ENCODE peak calls at places on chromosomes 13 and 19, in eight cellular contexts. I is HCT116, O is upper lobe of left lung, L is HepG2, R is K562, M is GM12878, F is Panc1, X is GM23338. Y is an unnamed sample.

GRCh38 chr19:46962030-46962570 is 57.5 kb upstream of the NPAS1 start:
- ATAC-seq in I (no peak), O (no peak), L (no peak), R (no peak), M (no peak), F (no peak), X (no peak), Y (no peak)

GRCh38 chr19:14381689-14382474 is 638 bp downstream of the ADGRE5 start:
- ATAC-seq in I (peak), O (peak), L (peak), R (peak), M (peak), F (no peak), X (no peak), Y (no peak)

GRCh38 chr13:113792821-113793717 is 34.0 kb downstream of the TMEM255B start:
- ATAC-seq in I (no peak), O (no peak), L (peak), R (no peak), M (no peak), F (no peak), X (no peak), Y (no peak)

GRCh38 chr13:40376296-40376849 is 290.1 kb downstream of the FOXO1 start:
- ATAC-seq in I (no peak), O (no peak), L (no peak), R (no peak), M (no peak), F (no peak), X (no peak), Y (no peak)

GRCh38 chr19:39470724-39471339 is 9.8 kb upstream of the TIMM50 start:
- ATAC-seq in I (no peak), O (no peak), L (no peak), R (no peak), M (no peak), F (no peak), X (no peak), Y (no peak)

GRCh38 chr19:35098413-35099049 is 17.1 kb upstream of the FXYD3 start:
- ATAC-seq in I (no peak), O (peak), L (no peak), R (no peak), M (no peak), F (peak), X (no peak), Y (no peak)

GRCh38 chr19:3970313-3970807 is 539 bp downstream of the DAPK3 start:
- ATAC-seq in I (no peak), O (no peak), L (peak), R (no peak), M (no peak), F (no peak), X (no peak), Y (no peak)

GRCh38 chr19:11166281-11167142 is 10.9 kb upstream of the SPC24 start:
- ATAC-seq in I (no peak), O (no peak), L (no peak), R (no peak), M (no peak), F (no peak), X (no peak), Y (peak)

GRCh38 chr13:85411608-85412007 is 387.6 kb downstream of the SLITRK6 start:
- ATAC-seq in I (no peak), O (no peak), L (no peak), R (no peak), M (no peak), F (no peak), X (no peak), Y (no peak)

GRCh38 chr13:110680852-110681251 is 25.1 kb downstream of the CARS2 start:
- ATAC-seq in I (peak), O (peak), L (peak), R (peak), M (no peak), F (peak), X (peak), Y (no peak)

GRCh38 chr13:27535546-27535945 is 84.8 kb downstream of the LNX2 start:
- ATAC-seq in I (no peak), O (no peak), L (no peak), R (no peak), M (no peak), F (no peak), X (no peak), Y (no peak)

GRCh38 chr13:27559714-27560113 is 60.6 kb downstream of the LNX2 start:
- ATAC-seq in I (no peak), O (no peak), L (no peak), R (no peak), M (peak), F (no peak), X (no peak), Y (no peak)

GRCh38 chr13:41700790-41701310 is 243.5 kb downstream of the RGCC start:
- ATAC-seq in I (no peak), O (no peak), L (no peak), R (no peak), M (no peak), F (no peak), X (no peak), Y (no peak)

GRCh38 chr13:103200118-103200885 is 134.1 kb upstream of the SLC10A2 start:
- ATAC-seq in I (no peak), O (no peak), L (no peak), R (no peak), M (no peak), F (no peak), X (no peak), Y (no peak)

GRCh38 chr13:95641961-95642621 is 2.4 kb downstream of the DZIP1 start:
- ATAC-seq in I (no peak), O (peak), L (peak), R (peak), M (peak), F (no peak), X (peak), Y (peak)

GRCh38 chr19:48413879-48414623 is 20.6 kb downstream of the GRIN2D start:
- ATAC-seq in I (peak), O (no peak), L (no peak), R (no peak), M (no peak), F (peak), X (peak), Y (no peak)

GRCh38 chr13:100852146-100852545 is 177.6 kb upstream of the TMTC4 start:
- ATAC-seq in I (no peak), O (no peak), L (no peak), R (no peak), M (no peak), F (no peak), X (no peak), Y (no peak)

GRCh38 chr13:28657784-28658538 is 969 bp upstream of the POMP start:
- ATAC-seq in I (no peak), O (no peak), L (no peak), R (peak), M (peak), F (no peak), X (no peak), Y (no peak)

GRCh38 chr19:13103961-13104847 is 1.5 kb upstream of the LYL1 start:
- ATAC-seq in I (peak), O (peak), L (no peak), R (peak), M (peak), F (peak), X (peak), Y (peak)

GRCh38 chr19:54209058-54209747 is 8.5 kb downstream of the RPS9 start:
- ATAC-seq in I (peak), O (peak), L (peak), R (peak), M (peak), F (peak), X (peak), Y (peak)

GRCh38 chr19:52198678-52199077 is 8.8 kb downstream of the PPP2R1A start:
- ATAC-seq in I (no peak), O (no peak), L (no peak), R (no peak), M (no peak), F (no peak), X (no peak), Y (no peak)

GRCh38 chr13:37868691-37869505 is 674 bp downstream of the TRPC4 start:
- ATAC-seq in I (no peak), O (no peak), L (peak), R (no peak), M (no peak), F (peak), X (peak), Y (no peak)

GRCh38 chr19:14961956-14962685 is 17.5 kb downstream of the SLC1A6 start:
- ATAC-seq in I (no peak), O (no peak), L (no peak), R (no peak), M (no peak), F (no peak), X (no peak), Y (no peak)

GRCh38 chr19:15418112-15418587 is 638 bp downstream of the AKAP8L start:
- ATAC-seq in I (no peak), O (no peak), L (peak), R (no peak), M (no peak), F (no peak), X (peak), Y (no peak)

GRCh38 chr19:2324220-2324948 is 4.0 kb downstream of the LSM7 start:
- ATAC-seq in I (no peak), O (no peak), L (no peak), R (no peak), M (peak), F (no peak), X (no peak), Y (no peak)

GRCh38 chr19:35928507-35928906 is 7.7 kb upstream of the LRFN3 start:
- ATAC-seq in I (no peak), O (no peak), L (no peak), R (no peak), M (no peak), F (no peak), X (no peak), Y (no peak)

GRCh38 chr13:43269037-43269476 is 245.7 kb downstream of the DNAJC15 start:
- ATAC-seq in I (no peak), O (peak), L (peak), R (no peak), M (no peak), F (peak), X (no peak), Y (peak)

GRCh38 chr19:447064-447426 is 13.8 kb downstream of the SHC2 start:
- ATAC-seq in I (no peak), O (no peak), L (no peak), R (no peak), M (no peak), F (no peak), X (no peak), Y (no peak)

GRCh38 chr19:19329199-19329598 is 8.6 kb downstream of the MAU2 start:
- ATAC-seq in I (no peak), O (no peak), L (no peak), R (no peak), M (peak), F (no peak), X (no peak), Y (no peak)

GRCh38 chr19:38799104-38799503 is 10.1 kb downstream of the LGALS7B start:
- ATAC-seq in I (no peak), O (no peak), L (no peak), R (no peak), M (no peak), F (peak), X (no peak), Y (no peak)

GRCh38 chr19:29552454-29553280 is 26.9 kb downstream of the VSTM2B start:
- ATAC-seq in I (no peak), O (no peak), L (no peak), R (no peak), M (peak), F (no peak), X (no peak), Y (no peak)

GRCh38 chr13:24276310-24276709 is 33.1 kb upstream of the C1QTNF9 start:
- ATAC-seq in I (no peak), O (no peak), L (no peak), R (no peak), M (peak), F (no peak), X (no peak), Y (no peak)

GRCh38 chr13:77836423-77836822 is 82.2 kb downstream of the EDNRB start:
- ATAC-seq in I (no peak), O (peak), L (no peak), R (no peak), M (no peak), F (no peak), X (no peak), Y (peak)

GRCh38 chr13:109273326-109273751 is 513.0 kb downstream of the IRS2 start:
- ATAC-seq in I (no peak), O (no peak), L (no peak), R (no peak), M (no peak), F (no peak), X (no peak), Y (no peak)
- TF ChIP-seq POLR2AphosphoS5 in I (peak), O (no peak), L (no peak), R (no peak), M (no peak), F (no peak), X (no peak), Y (no peak)

DNA sequence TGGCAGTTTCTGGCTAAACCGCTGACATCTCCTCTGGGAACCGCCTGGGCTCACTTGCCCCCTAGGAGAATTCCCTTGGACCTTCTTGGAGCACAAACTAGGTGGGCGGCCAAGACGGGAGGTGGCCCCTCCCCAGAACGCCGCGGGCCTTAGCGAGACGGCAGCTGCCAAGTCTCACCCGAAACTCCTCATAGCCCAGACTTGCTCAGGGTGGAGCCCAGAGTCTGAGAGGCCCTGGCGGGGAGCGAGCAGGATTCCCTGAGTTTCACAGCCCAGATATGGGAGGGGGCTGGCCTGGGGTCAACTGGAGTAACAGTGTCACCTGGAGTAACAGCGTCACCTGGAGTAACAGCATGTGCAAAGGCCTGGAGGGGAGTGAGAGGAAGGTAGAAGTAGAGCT is 10.1 kb downstream of the TINCR start:
- ATAC-seq in I (no peak), O (no peak), L (no peak), R (no peak), M (no peak), F (no peak), X (no peak), Y (no peak)
- TF ChIP-seq POLR2AphosphoS5 in I (no peak), O (no peak), L (no peak), R (no peak), M (no peak), F (no peak), X (no peak), Y (no peak)

DNA sequence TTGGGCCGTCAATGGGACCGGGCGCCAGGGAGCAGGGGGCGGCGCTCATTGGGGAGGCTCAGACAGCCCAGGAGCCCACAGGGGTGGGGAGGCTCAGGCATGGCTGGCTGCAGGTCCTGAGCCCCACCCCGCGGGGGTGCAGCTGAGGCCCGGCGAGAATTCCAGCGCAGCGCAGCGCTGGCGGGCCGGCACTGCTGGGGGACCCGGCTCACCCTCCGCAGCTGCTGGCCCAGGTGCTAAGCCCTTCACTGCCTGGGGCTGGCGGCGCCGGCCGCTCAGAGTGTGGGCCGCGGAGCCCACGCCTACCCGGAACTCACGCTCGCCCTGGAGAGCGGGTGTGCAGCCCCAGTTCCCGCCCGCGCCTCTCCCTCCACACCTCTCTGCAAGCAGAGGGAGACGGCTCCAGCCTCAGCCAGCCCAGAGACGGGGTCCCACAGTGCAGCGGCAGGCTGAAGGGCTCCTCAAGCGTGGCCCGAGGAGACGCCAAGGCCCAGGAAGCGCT is 1227.4 kb downstream of the PCDH17 start:
- ATAC-seq in I (no peak), O (no peak), L (no peak), R (no peak), M (no peak), F (no peak), X (peak), Y (no peak)
- TF ChIP-seq POLR2AphosphoS5 in I (no peak), O (no peak), L (no peak), R (no peak), M (no peak), F (no peak), X (no peak), Y (no peak)

GRCh38 chr13:33123066-33123940 is 107.1 kb downstream of the KL start:
- ATAC-seq in I (no peak), O (peak), L (no peak), R (no peak), M (no peak), F (no peak), X (peak), Y (peak)
- TF ChIP-seq POLR2AphosphoS5 in I (no peak), O (peak), L (no peak), R (no peak), M (no peak), F (no peak), X (no peak), Y (peak)

Y was measured in gastroesophageal sphincter.